ENCODE peak calls at places on chromosomes 16 and 17, in nine cellular contexts. Z, A, T, R, M, E, W, S and J are unnamed samples.
A peak's percentile ranks its signal among the peaks of the same experiment; 100 is the strongest.

GRCh38 chr16:73066321-73066926 is 18.5 kb upstream of the ZFHX3 start:
- DNase-seq in S (peak; percentile 71), A (no peak), R (no peak), W (peak; percentile 50), M (no peak), T (no peak), E (no peak), Z (no peak), J (no peak)

GRCh38 chr16:88286301-88286923 is 96.3 kb upstream of the ZNF469 start:
- DNase-seq in T (no peak), A (no peak), E (no peak), M (no peak), S (no peak), R (no peak), Z (no peak), W (no peak), J (no peak)

GRCh38 chr17:18167421-18167820 is 16.2 kb upstream of the ALKBH5 start:
- DNase-seq in S (no peak), R (no peak), M (no peak), Z (no peak), T (no peak), A (no peak), E (no peak), W (no peak), J (no peak)

GRCh38 chr16:53967172-53967571 is 263.2 kb downstream of the FTO start:
- DNase-seq in S (no peak), R (no peak), M (peak; percentile 15), A (no peak), W (no peak), E (peak; percentile 76), Z (peak; percentile 15), T (no peak), J (no peak)

GRCh38 chr17:7388856-7389255 is 5.5 kb downstream of the PLSCR3 start:
- DNase-seq in T (no peak), E (no peak), S (no peak), M (no peak), A (no peak), Z (no peak), R (no peak), W (no peak), J (no peak)

GRCh38 chr17:27569257-27569722 is 61.7 kb upstream of the LGALS9 start:
- DNase-seq in E (no peak), W (no peak), R (no peak), Z (no peak), T (no peak), S (no peak), M (no peak), A (no peak), J (no peak)

GRCh38 chr16:11205754-11206459 is 50.1 kb downstream of the SOCS1 start:
- DNase-seq in M (no peak), Z (no peak), T (no peak), W (peak; percentile 52), A (no peak), R (no peak), S (no peak), E (no peak), J (no peak)

GRCh38 chr17:72702136-72702735 is 390.3 kb downstream of the SLC39A11 start:
- DNase-seq in E (peak; percentile 78), T (no peak), R (no peak), A (no peak), S (no peak), W (no peak), M (no peak), Z (no peak), J (no peak)

GRCh38 chr17:59830007-59830630 is 62.6 kb downstream of the TUBD1 start:
- DNase-seq in W (no peak), R (no peak), A (no peak), M (no peak), T (no peak), S (peak; percentile 63), E (no peak), Z (no peak), J (no peak)

GRCh38 chr16:29745853-29746345 is at the start of gene C16orf54:
- DNase-seq in R (peak; percentile 99), S (peak; percentile 74), T (no peak), M (peak; percentile 5), W (peak; percentile 77), A (peak; percentile 56), Z (no peak), E (no peak), J (no peak)